ENCODE peak calls at places on chromosome 1, in four cellular contexts. B is uterus, Q is WERI-Rb-1, H is fibroblast of lung. W is an unnamed sample. For H3K36me3 and H3K27me3, the result is how much of the 10 kb centered on the place peaks cover.

GRCh38 chr1:23964235-23964668 is 4.6 kb downstream of the PNRC2 start:
- DNase-seq in H (no peak), B (no peak), Q (no peak), W (no peak)

GRCh38 chr1:53606197-53607095 is 132.5 kb downstream of the GLIS1 start:
- DNase-seq in H (no peak), B (no peak), Q (no peak), W (peak)

GRCh38 chr1:200739499-200740290 is 1.0 kb downstream of the CAMSAP2 start:
- DNase-seq in B (no peak), Q (no peak), H (peak), W (peak)

GRCh38 chr1:29934255-29934654 is 697.9 kb downstream of the PTPRU start:
- DNase-seq in H (no peak), Q (no peak), B (no peak), W (no peak)

GRCh38 chr1:243348331-243348730 is 92.5 kb downstream of the SDCCAG8 start:
- DNase-seq in Q (no peak), B (no peak), H (no peak), W (no peak)

GRCh38 chr1:201888282-201889033 is at the start of gene SHISA4:
- DNase-seq in Q (peak), B (peak), H (peak), W (peak)

GRCh38 chr1:85584923-85585322 is 4.4 kb downstream of the CCN1 start:
- DNase-seq in H (peak), Q (no peak), B (no peak), W (no peak)

GRCh38 chr1:54922921-54923421 is 36.0 kb upstream of the DHCR24 start:
- DNase-seq in H (peak), Q (no peak), B (no peak), W (no peak)

GRCh38 chr1:60137406-60137805 is 63.8 kb upstream of the C1orf87 start:
- DNase-seq in B (no peak), Q (peak), H (no peak), W (no peak)

GRCh38 chr1:197859024-197859423 is 43.4 kb upstream of the C1orf53 start:
- DNase-seq in H (no peak), Q (no peak), B (no peak), W (no peak)

GRCh38 chr1:21263052-21263429 is 27.2 kb downstream of the ECE1 start:
- DNase-seq in B (no peak), Q (no peak), H (no peak), W (no peak)
- H3K36me3 ChIP-seq in B (under half), Q (under half), H (under half), W (under half)

GRCh38 chr1:159068877-159069276 is 7.7 kb downstream of the AIM2 start:
- DNase-seq in B (no peak), H (peak), Q (no peak), W (no peak)
- H3K4me3 ChIP-seq in B (no peak), H (no peak), Q (no peak), W (no peak)

GRCh38 chr1:109909531-109909930 is 1.1 kb upstream of the CSF1 start:
- DNase-seq in B (no peak), Q (no peak), H (no peak), W (no peak)
- H3K27me3 ChIP-seq in B (under half), Q (under half), H (under half), W (under half)

GRCh38 chr1:44635439-44635838 is 38.8 kb downstream of the TMEM53 start:
- DNase-seq in B (no peak), Q (no peak), H (no peak), W (no peak)

GRCh38 chr1:44636711-44637589 is 37.3 kb downstream of the TMEM53 start:
- DNase-seq in H (peak), B (no peak), Q (peak), W (no peak)

GRCh38 chr1:44634790-44635189 is 39.5 kb downstream of the TMEM53 start:
- DNase-seq in H (no peak), B (no peak), Q (no peak), W (no peak)

GRCh38 chr1:44637590-44638411 is 36.5 kb downstream of the TMEM53 start:
- DNase-seq in H (no peak), Q (peak), B (peak), W (no peak)

GRCh38 chr1:44636067-44636466 is 38.2 kb downstream of the TMEM53 start:
- DNase-seq in B (no peak), Q (no peak), H (no peak), W (no peak)
- H3K36me3 ChIP-seq in B (under half), Q (half or more), H (under half), W (half or more)

GRCh38 chr1:203128691-203129500 is 1.4 kb downstream of the ADORA1 start:
- DNase-seq in B (no peak), Q (peak), H (no peak), W (peak)

GRCh38 chr1:203124546-203125317 is 2.8 kb upstream of the ADORA1 start:
- DNase-seq in B (no peak), Q (peak), H (peak), W (no peak)

GRCh38 chr1:203126151-203126865 is 1.2 kb upstream of the ADORA1 start:
- DNase-seq in Q (peak), H (peak), B (no peak), W (peak)

GRCh38 chr1:203127672-203128611 is at the start of gene ADORA1:
- DNase-seq in B (peak), H (peak), Q (peak), W (peak)

DNA sequence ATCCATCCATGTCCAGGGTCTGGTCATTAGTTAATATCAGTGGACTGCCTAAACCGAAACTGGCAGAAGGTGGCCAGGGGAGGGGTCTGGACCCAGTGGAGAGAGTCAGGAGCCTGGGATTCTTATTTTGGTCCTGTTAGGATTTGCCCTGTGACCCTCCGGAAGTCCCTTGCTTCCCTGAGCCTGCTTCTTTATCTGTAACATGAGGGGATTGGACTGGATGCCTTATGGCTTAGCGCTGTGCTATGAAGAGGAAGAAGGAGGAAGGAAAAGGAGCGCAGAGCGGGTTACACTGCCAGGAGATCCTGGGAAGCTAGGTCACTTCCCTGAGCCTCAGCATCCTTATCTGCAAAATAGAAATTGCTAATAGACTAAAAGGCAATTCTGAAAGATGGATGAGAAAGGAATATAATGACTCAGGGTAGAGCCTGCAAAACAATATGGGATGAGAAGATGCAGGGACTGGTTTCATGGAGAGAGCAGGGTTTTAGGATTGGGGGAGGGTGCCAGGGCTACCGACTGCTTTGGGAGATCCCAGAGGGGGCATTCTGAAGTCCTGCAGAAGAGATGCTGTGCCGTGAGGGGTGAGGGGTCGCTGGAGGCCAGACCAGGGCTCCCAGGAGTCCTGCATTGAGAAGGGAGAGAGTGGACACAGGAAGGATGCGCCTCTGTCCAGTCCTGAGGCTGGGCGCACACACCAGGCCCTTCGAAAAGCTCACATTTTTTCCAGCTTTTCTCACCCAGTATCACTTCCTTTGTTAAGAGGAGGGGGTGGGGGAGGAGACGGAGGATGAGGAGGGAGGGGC is 457 bp upstream of the ADORA1 start:
- DNase-seq in H (peak), Q (peak), B (no peak), W (no peak)
- H3K4me3 ChIP-seq in H (no peak), Q (peak), B (peak), W (peak)

DNA sequence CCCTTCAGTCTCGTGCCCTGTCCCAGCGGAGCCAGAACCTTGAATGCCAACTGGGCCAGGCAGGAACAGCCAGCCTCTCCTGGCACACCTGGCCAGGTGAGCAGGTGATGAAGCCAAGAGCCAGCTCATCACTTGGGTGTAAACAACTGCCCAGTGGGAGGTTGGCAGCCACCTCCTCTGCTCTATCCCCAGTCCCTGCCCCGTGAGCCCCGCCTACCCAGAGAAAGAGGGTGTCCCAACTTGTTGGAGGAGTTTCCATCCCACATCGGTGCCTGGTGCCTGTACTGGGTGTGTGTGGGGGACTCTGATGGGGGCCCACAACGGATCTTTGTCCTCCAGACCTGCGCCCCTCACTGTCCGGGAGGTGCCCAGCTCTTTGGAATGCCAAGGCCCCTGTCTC is 17.8 kb upstream of the FAM131C start:
- DNase-seq in H (no peak), B (no peak), Q (no peak), W (no peak)
- H3K27me3 ChIP-seq in H (under half), B (under half), Q (under half), W (under half)

W was measured in H7.